ENCODE peak calls at places on chromosomes 3 and 15, in ten cellular contexts. One of them, this sample, is unnamed.

GRCh38 chr3:140447991-140448390 is 229.9 kb upstream of the TRIM42 start:
- DNase-seq in body of pancreas: no peak
- DNase-seq in cardiac muscle cell: no peak
- DNase-seq in aorta: no peak
- DNase-seq in WERI-Rb-1: no peak
- DNase-seq in upper lobe of right lung: no peak
- DNase-seq in stomach: no peak
- DNase-seq in CD4-positive, CD25-positive, alpha-beta regulatory T cell: no peak
- DNase-seq in small intestine: no peak
- DNase-seq in fibroblast of lung: no peak
- DNase-seq in this sample: no peak

GRCh38 chr15:40358492-40359353 is 704 bp downstream of the DISP2 start:
- DNase-seq in small intestine: peak
- DNase-seq in body of pancreas: no peak
- DNase-seq in upper lobe of right lung: no peak
- DNase-seq in stomach: no peak
- DNase-seq in aorta: no peak
- DNase-seq in cardiac muscle cell: peak
- DNase-seq in CD4-positive, CD25-positive, alpha-beta regulatory T cell: peak
- DNase-seq in fibroblast of lung: no peak
- DNase-seq in WERI-Rb-1: peak
- DNase-seq in this sample: no peak

GRCh38 chr15:55118341-55118740 is 78.4 kb downstream of the RSL24D1 start:
- DNase-seq in small intestine: no peak
- DNase-seq in fibroblast of lung: no peak
- DNase-seq in CD4-positive, CD25-positive, alpha-beta regulatory T cell: no peak
- DNase-seq in WERI-Rb-1: no peak
- DNase-seq in stomach: no peak
- DNase-seq in aorta: no peak
- DNase-seq in upper lobe of right lung: no peak
- DNase-seq in body of pancreas: no peak
- DNase-seq in cardiac muscle cell: no peak
- DNase-seq in this sample: no peak

GRCh38 chr3:44045476-44046275 is 196.0 kb upstream of the TOPAZ1 start:
- DNase-seq in small intestine: no peak
- DNase-seq in WERI-Rb-1: no peak
- DNase-seq in cardiac muscle cell: no peak
- DNase-seq in fibroblast of lung: peak
- DNase-seq in CD4-positive, CD25-positive, alpha-beta regulatory T cell: no peak
- DNase-seq in stomach: peak
- DNase-seq in body of pancreas: peak
- DNase-seq in aorta: peak
- DNase-seq in upper lobe of right lung: no peak
- DNase-seq in this sample: peak

GRCh38 chr15:64521726-64522164 is 61.4 kb downstream of the ZNF609 start:
- DNase-seq in aorta: no peak
- DNase-seq in WERI-Rb-1: peak
- DNase-seq in CD4-positive, CD25-positive, alpha-beta regulatory T cell: no peak
- DNase-seq in stomach: peak
- DNase-seq in upper lobe of right lung: no peak
- DNase-seq in body of pancreas: peak
- DNase-seq in small intestine: peak
- DNase-seq in cardiac muscle cell: peak
- DNase-seq in fibroblast of lung: peak
- DNase-seq in this sample: peak

GRCh38 chr3:197559662-197560061 is 3.9 kb upstream of the BDH1 start:
- DNase-seq in fibroblast of lung: no peak
- DNase-seq in body of pancreas: no peak
- DNase-seq in stomach: no peak
- DNase-seq in aorta: no peak
- DNase-seq in small intestine: no peak
- DNase-seq in upper lobe of right lung: no peak
- DNase-seq in WERI-Rb-1: no peak
- DNase-seq in CD4-positive, CD25-positive, alpha-beta regulatory T cell: no peak
- DNase-seq in cardiac muscle cell: no peak
- DNase-seq in this sample: no peak

GRCh38 chr3:44206862-44207652 is 34.6 kb upstream of the TOPAZ1 start:
- DNase-seq in WERI-Rb-1: no peak
- DNase-seq in cardiac muscle cell: no peak
- DNase-seq in stomach: no peak
- DNase-seq in body of pancreas: no peak
- DNase-seq in CD4-positive, CD25-positive, alpha-beta regulatory T cell: no peak
- DNase-seq in upper lobe of right lung: no peak
- DNase-seq in fibroblast of lung: no peak
- DNase-seq in aorta: no peak
- DNase-seq in small intestine: peak
- DNase-seq in this sample: no peak

GRCh38 chr3:116140100-116140689 is 305.1 kb downstream of the LSAMP start:
- DNase-seq in CD4-positive, CD25-positive, alpha-beta regulatory T cell: peak
- DNase-seq in WERI-Rb-1: no peak
- DNase-seq in cardiac muscle cell: peak
- DNase-seq in aorta: no peak
- DNase-seq in body of pancreas: no peak
- DNase-seq in small intestine: peak
- DNase-seq in stomach: no peak
- DNase-seq in upper lobe of right lung: no peak
- DNase-seq in fibroblast of lung: peak
- DNase-seq in this sample: no peak

DNA sequence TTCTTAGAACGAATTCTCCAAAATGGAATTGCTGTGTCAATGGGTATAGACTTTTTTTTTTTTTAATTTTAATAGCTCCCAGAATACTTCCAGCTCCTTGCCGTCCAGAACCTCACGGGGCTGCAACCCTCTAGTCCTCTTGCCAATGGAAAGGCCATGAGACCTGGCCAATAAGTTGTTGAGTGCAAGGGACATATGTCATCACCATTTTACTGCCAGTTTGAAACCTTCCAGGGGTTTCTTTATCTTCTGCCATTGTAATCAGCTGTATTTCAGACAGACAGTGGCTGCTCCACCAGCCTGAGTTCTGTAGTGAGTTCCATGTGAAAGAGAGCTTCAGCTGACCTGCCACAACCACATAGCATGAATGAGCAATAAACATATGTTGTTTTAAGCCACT is 95.0 kb upstream of the PTPRG start:
- DNase-seq in stomach: no peak
- DNase-seq in upper lobe of right lung: no peak
- DNase-seq in body of pancreas: no peak
- DNase-seq in small intestine: no peak
- DNase-seq in cardiac muscle cell: peak
- DNase-seq in aorta: no peak
- DNase-seq in fibroblast of lung: no peak
- DNase-seq in WERI-Rb-1: no peak
- DNase-seq in CD4-positive, CD25-positive, alpha-beta regulatory T cell: no peak
- DNase-seq in this sample: no peak
- H3K27ac ChIP-seq in stomach: no peak
- H3K27ac ChIP-seq in upper lobe of right lung: no peak
- H3K27ac ChIP-seq in body of pancreas: no peak
- H3K27ac ChIP-seq in small intestine: no peak
- H3K27ac ChIP-seq in cardiac muscle cell: no peak
- H3K27ac ChIP-seq in aorta: no peak
- H3K27ac ChIP-seq in fibroblast of lung: no peak
- H3K27ac ChIP-seq in WERI-Rb-1: no peak
- H3K27ac ChIP-seq in CD4-positive, CD25-positive, alpha-beta regulatory T cell: no peak
- H3K27ac ChIP-seq in this sample: no peak

DNA sequence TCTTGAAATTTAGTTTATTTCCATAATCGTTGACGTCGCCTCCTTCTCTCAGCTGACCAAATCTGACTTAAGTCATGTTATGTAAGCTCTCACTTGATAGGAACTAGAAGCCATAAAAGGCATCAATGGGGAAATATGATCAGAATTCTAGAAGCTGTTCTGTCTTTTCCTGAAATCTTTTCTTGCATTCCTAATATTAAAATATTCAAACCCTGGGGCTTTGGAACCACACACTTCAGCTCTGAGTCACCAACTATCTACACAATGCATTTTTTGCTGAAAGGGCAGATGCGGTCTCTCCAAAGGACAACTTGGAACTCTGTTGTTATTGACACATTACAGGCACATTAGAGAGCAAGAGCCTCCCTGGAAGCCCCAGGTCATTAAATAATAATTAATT is 91.3 kb downstream of the LARS2 start:
- DNase-seq in WERI-Rb-1: no peak
- DNase-seq in small intestine: peak
- DNase-seq in fibroblast of lung: peak
- DNase-seq in cardiac muscle cell: no peak
- DNase-seq in upper lobe of right lung: no peak
- DNase-seq in stomach: no peak
- DNase-seq in aorta: no peak
- DNase-seq in body of pancreas: no peak
- DNase-seq in CD4-positive, CD25-positive, alpha-beta regulatory T cell: no peak
- DNase-seq in this sample: peak
- H3K27ac ChIP-seq in WERI-Rb-1: no peak
- H3K27ac ChIP-seq in small intestine: no peak
- H3K27ac ChIP-seq in fibroblast of lung: peak
- H3K27ac ChIP-seq in cardiac muscle cell: no peak
- H3K27ac ChIP-seq in upper lobe of right lung: no peak
- H3K27ac ChIP-seq in stomach: no peak
- H3K27ac ChIP-seq in aorta: no peak
- H3K27ac ChIP-seq in body of pancreas: no peak
- H3K27ac ChIP-seq in CD4-positive, CD25-positive, alpha-beta regulatory T cell: no peak
- H3K27ac ChIP-seq in this sample: peak

GRCh38 chr15:31377030-31377429 is 50.4 kb downstream of the KLF13 start:
- DNase-seq in small intestine: peak
- DNase-seq in WERI-Rb-1: no peak
- DNase-seq in upper lobe of right lung: peak
- DNase-seq in body of pancreas: peak
- DNase-seq in cardiac muscle cell: no peak
- DNase-seq in CD4-positive, CD25-positive, alpha-beta regulatory T cell: no peak
- DNase-seq in stomach: no peak
- DNase-seq in aorta: no peak
- DNase-seq in fibroblast of lung: no peak
- DNase-seq in this sample: no peak

GRCh38 chr15:31374986-31375385 is 48.4 kb downstream of the KLF13 start:
- DNase-seq in WERI-Rb-1: no peak
- DNase-seq in body of pancreas: no peak
- DNase-seq in CD4-positive, CD25-positive, alpha-beta regulatory T cell: no peak
- DNase-seq in stomach: no peak
- DNase-seq in small intestine: no peak
- DNase-seq in aorta: no peak
- DNase-seq in upper lobe of right lung: no peak
- DNase-seq in fibroblast of lung: no peak
- DNase-seq in cardiac muscle cell: no peak
- DNase-seq in this sample: no peak

GRCh38 chr15:31378363-31378903 is 51.8 kb downstream of the KLF13 start:
- DNase-seq in stomach: no peak
- DNase-seq in fibroblast of lung: no peak
- DNase-seq in CD4-positive, CD25-positive, alpha-beta regulatory T cell: no peak
- DNase-seq in upper lobe of right lung: no peak
- DNase-seq in aorta: no peak
- DNase-seq in WERI-Rb-1: no peak
- DNase-seq in cardiac muscle cell: no peak
- DNase-seq in body of pancreas: no peak
- DNase-seq in small intestine: no peak
- DNase-seq in this sample: no peak

GRCh38 chr15:31375772-31376171 is 49.1 kb downstream of the KLF13 start:
- DNase-seq in aorta: no peak
- DNase-seq in body of pancreas: no peak
- DNase-seq in cardiac muscle cell: no peak
- DNase-seq in upper lobe of right lung: no peak
- DNase-seq in WERI-Rb-1: no peak
- DNase-seq in stomach: no peak
- DNase-seq in CD4-positive, CD25-positive, alpha-beta regulatory T cell: no peak
- DNase-seq in small intestine: no peak
- DNase-seq in fibroblast of lung: no peak
- DNase-seq in this sample: no peak

GRCh38 chr15:31376511-31376910 is 49.9 kb downstream of the KLF13 start:
- DNase-seq in stomach: no peak
- DNase-seq in aorta: no peak
- DNase-seq in small intestine: peak
- DNase-seq in WERI-Rb-1: no peak
- DNase-seq in fibroblast of lung: no peak
- DNase-seq in body of pancreas: no peak
- DNase-seq in upper lobe of right lung: no peak
- DNase-seq in cardiac muscle cell: no peak
- DNase-seq in CD4-positive, CD25-positive, alpha-beta regulatory T cell: no peak
- DNase-seq in this sample: no peak
- H3K27ac ChIP-seq in stomach: no peak
- H3K27ac ChIP-seq in aorta: no peak
- H3K27ac ChIP-seq in small intestine: peak
- H3K27ac ChIP-seq in WERI-Rb-1: no peak
- H3K27ac ChIP-seq in fibroblast of lung: no peak
- H3K27ac ChIP-seq in body of pancreas: no peak
- H3K27ac ChIP-seq in upper lobe of right lung: peak
- H3K27ac ChIP-seq in cardiac muscle cell: no peak
- H3K27ac ChIP-seq in CD4-positive, CD25-positive, alpha-beta regulatory T cell: no peak
- H3K27ac ChIP-seq in this sample: no peak

GRCh38 chr3:15804553-15805095 is 6.8 kb upstream of the ANKRD28 start:
- DNase-seq in fibroblast of lung: peak
- DNase-seq in upper lobe of right lung: no peak
- DNase-seq in body of pancreas: no peak
- DNase-seq in small intestine: no peak
- DNase-seq in cardiac muscle cell: no peak
- DNase-seq in CD4-positive, CD25-positive, alpha-beta regulatory T cell: peak
- DNase-seq in stomach: no peak
- DNase-seq in aorta: no peak
- DNase-seq in WERI-Rb-1: no peak
- DNase-seq in this sample: no peak

GRCh38 chr3:15803913-15804312 is 6.1 kb upstream of the ANKRD28 start:
- DNase-seq in upper lobe of right lung: no peak
- DNase-seq in WERI-Rb-1: no peak
- DNase-seq in CD4-positive, CD25-positive, alpha-beta regulatory T cell: no peak
- DNase-seq in body of pancreas: no peak
- DNase-seq in aorta: no peak
- DNase-seq in stomach: no peak
- DNase-seq in cardiac muscle cell: no peak
- DNase-seq in fibroblast of lung: no peak
- DNase-seq in small intestine: no peak
- DNase-seq in this sample: no peak

GRCh38 chr3:15809313-15809712 is 11.5 kb upstream of the ANKRD28 start:
- DNase-seq in small intestine: no peak
- DNase-seq in fibroblast of lung: no peak
- DNase-seq in cardiac muscle cell: no peak
- DNase-seq in WERI-Rb-1: no peak
- DNase-seq in body of pancreas: no peak
- DNase-seq in upper lobe of right lung: no peak
- DNase-seq in aorta: no peak
- DNase-seq in stomach: no peak
- DNase-seq in CD4-positive, CD25-positive, alpha-beta regulatory T cell: no peak
- DNase-seq in this sample: no peak

GRCh38 chr3:15808679-15809078 is 10.9 kb upstream of the ANKRD28 start:
- DNase-seq in small intestine: no peak
- DNase-seq in stomach: no peak
- DNase-seq in cardiac muscle cell: no peak
- DNase-seq in fibroblast of lung: no peak
- DNase-seq in body of pancreas: no peak
- DNase-seq in aorta: no peak
- DNase-seq in CD4-positive, CD25-positive, alpha-beta regulatory T cell: no peak
- DNase-seq in WERI-Rb-1: no peak
- DNase-seq in upper lobe of right lung: no peak
- DNase-seq in this sample: no peak

DNA sequence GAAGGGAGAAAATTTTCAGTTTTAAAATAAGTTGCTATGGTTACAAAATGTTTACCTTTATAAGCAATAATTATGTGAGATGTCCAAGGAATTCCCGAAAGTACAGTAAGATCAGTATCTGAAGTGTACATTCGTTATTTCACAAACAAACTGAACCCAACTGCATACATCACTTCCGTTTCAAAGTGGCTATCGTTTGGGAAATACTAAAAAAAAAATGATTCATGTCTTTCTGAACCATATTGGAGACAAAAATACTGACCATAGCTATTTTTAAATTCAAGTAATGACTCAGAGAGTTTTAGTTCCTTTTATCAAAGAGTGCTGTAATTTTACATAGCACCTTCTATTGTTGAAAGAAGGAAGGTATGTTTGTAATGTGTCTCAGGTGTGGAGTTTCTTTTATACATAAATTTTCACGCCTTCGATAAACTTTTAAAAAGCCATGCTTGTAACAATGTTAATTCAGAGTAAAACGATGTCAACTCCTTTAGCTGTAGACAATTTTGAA is 8.0 kb upstream of the ANKRD28 start:
- DNase-seq in upper lobe of right lung: no peak
- DNase-seq in aorta: no peak
- DNase-seq in fibroblast of lung: peak
- DNase-seq in WERI-Rb-1: no peak
- DNase-seq in cardiac muscle cell: no peak
- DNase-seq in small intestine: no peak
- DNase-seq in stomach: no peak
- DNase-seq in CD4-positive, CD25-positive, alpha-beta regulatory T cell: no peak
- DNase-seq in body of pancreas: no peak
- DNase-seq in this sample: peak
- H3K27ac ChIP-seq in upper lobe of right lung: peak
- H3K27ac ChIP-seq in aorta: no peak
- H3K27ac ChIP-seq in fibroblast of lung: peak
- H3K27ac ChIP-seq in WERI-Rb-1: no peak
- H3K27ac ChIP-seq in cardiac muscle cell: no peak
- H3K27ac ChIP-seq in small intestine: no peak
- H3K27ac ChIP-seq in stomach: no peak
- H3K27ac ChIP-seq in CD4-positive, CD25-positive, alpha-beta regulatory T cell: no peak
- H3K27ac ChIP-seq in body of pancreas: no peak
- H3K27ac ChIP-seq in this sample: peak

This sample was measured in brain microvascular endothelial cell.